ENCODE peak calls at places on chromosome 6, in four cellular contexts. I is OCI-LY7, Q is psoas muscle, S is AG10803. K is an unnamed sample.

GRCh38 chr6:34065470-34066283 is 80.2 kb downstream of the GRM4 start:
- DNase-seq in I (no peak), Q (no peak), S (no peak), K (no peak)

GRCh38 chr6:27161946-27162603 is 85.4 kb upstream of the PRSS16 start:
- DNase-seq in S (peak), Q (no peak), I (peak), K (peak)

GRCh38 chr6:15316754-15317153 is 70.9 kb downstream of the JARID2 start:
- DNase-seq in I (no peak), S (no peak), Q (no peak), K (no peak)

GRCh38 chr6:90131091-90131490 is 165.6 kb downstream of the BACH2 start:
- DNase-seq in S (no peak), I (no peak), Q (no peak), K (no peak)

GRCh38 chr6:168908166-168908565 is 345.5 kb downstream of the THBS2 start:
- DNase-seq in I (no peak), S (peak), Q (no peak), K (peak)

GRCh38 chr6:167678102-167679101 is 148.3 kb upstream of the AFDN start:
- DNase-seq in Q (peak), S (no peak), I (no peak), K (peak)

GRCh38 chr6:105136433-105137350 is 43.1 kb downstream of the POPDC3 start:
- DNase-seq in I (no peak), Q (peak), S (peak), K (peak)

GRCh38 chr6:34043371-34043770 is 102.5 kb downstream of the GRM4 start:
- DNase-seq in S (no peak), I (no peak), Q (no peak), K (no peak)

GRCh38 chr6:124512431-124512830 is 449.8 kb upstream of the RNF217 start:
- DNase-seq in S (no peak), Q (no peak), I (no peak), K (no peak)

GRCh38 chr6:71197770-71198169 is 90.8 kb upstream of the OGFRL1 start:
- DNase-seq in S (peak), Q (no peak), I (no peak), K (peak)

GRCh38 chr6:107116328-107116892 is 1.1 kb upstream of the BEND3 start:
- DNase-seq in I (peak), S (no peak), Q (peak), K (no peak)

GRCh38 chr6:169174516-169175359 is 78.9 kb downstream of the THBS2 start:
- DNase-seq in Q (no peak), S (no peak), I (no peak), K (no peak)

GRCh38 chr6:128179890-128180440 is 279.1 kb upstream of the THEMIS start:
- DNase-seq in S (no peak), Q (no peak), I (no peak), K (no peak)

GRCh38 chr6:40444811-40445210 is 142.4 kb downstream of the LRFN2 start:
- DNase-seq in Q (no peak), S (no peak), I (no peak), K (no peak)

GRCh38 chr6:133286765-133287164 is 45.6 kb downstream of the EYA4 start:
- DNase-seq in Q (no peak), S (peak), I (peak), K (peak)
- TF ChIP-seq CTCF in Q (no peak), S (peak), I (peak), K (peak)

GRCh38 chr6:30931272-30931671 is 698 bp downstream of the SFTA2 start:
- DNase-seq in I (no peak), S (no peak), Q (no peak), K (no peak)
- H3K4me3 ChIP-seq in I (no peak), S (no peak), Q (no peak), K (no peak)

DNA sequence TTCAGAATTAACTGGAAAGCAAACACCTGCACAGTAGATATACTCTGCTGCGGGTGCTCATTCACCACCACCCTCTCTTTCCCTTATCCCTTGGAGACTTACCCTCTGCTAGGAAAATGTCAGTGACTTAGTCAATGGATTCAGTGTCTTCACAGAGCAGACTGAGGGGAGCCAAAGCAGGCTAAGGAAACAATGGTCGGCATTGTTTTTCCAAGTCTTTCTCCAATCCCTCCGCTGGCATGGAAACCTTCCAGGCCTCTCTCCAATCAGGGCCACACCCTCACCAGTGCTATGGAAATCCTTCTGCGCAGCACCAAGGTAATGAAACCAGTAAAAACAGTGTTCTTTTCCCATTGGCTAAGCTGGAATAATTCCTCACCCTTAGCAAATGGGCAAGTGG is 531.2 kb downstream of the TFAP2B start:
- DNase-seq in Q (no peak), S (no peak), I (no peak), K (no peak)
- TF ChIP-seq CTCF in Q (no peak), S (no peak), I (no peak), K (no peak)

GRCh38 chr6:148701393-148701774 is 45.4 kb upstream of the UST start:
- DNase-seq in Q (no peak), S (no peak), I (no peak), K (no peak)
- H3K4me3 ChIP-seq in Q (peak), S (peak), I (no peak), K (peak)